ENCODE peak calls at places on chromosomes 12 and 14, in five cellular contexts. Y is cardiac fibroblast, K is lower leg skin, R is K562, M is progenitor cell of endocrine pancreas. L is an unnamed sample.

GRCh38 chr12:132444957-132445883 is 44.7 kb upstream of the FBRSL1 start:
- DNase-seq in Y (no peak), K (no peak), R (no peak), M (no peak), L (no peak)

GRCh38 chr14:57617510-57617909 is 123.9 kb upstream of the CCDC198 start:
- DNase-seq in Y (no peak), K (no peak), R (no peak), M (no peak), L (no peak)

GRCh38 chr14:85088231-85088630 is 441.7 kb upstream of the FLRT2 start:
- DNase-seq in Y (no peak), K (no peak), R (no peak), M (no peak), L (no peak)

GRCh38 chr12:16828891-16829290 is 222.9 kb upstream of the LMO3 start:
- DNase-seq in Y (no peak), K (no peak), R (no peak), M (no peak), L (no peak)

GRCh38 chr12:29769162-29769820 is 14.5 kb downstream of the TMTC1 start:
- DNase-seq in Y (peak), K (no peak), R (no peak), M (no peak), L (no peak)

GRCh38 chr14:95466506-95466905 is 49.9 kb downstream of the SYNE3 start:
- DNase-seq in Y (no peak), K (no peak), R (no peak), M (no peak), L (no peak)

GRCh38 chr12:93750056-93750455 is 72.9 kb downstream of the CRADD start:
- DNase-seq in Y (no peak), K (no peak), R (no peak), M (no peak), L (no peak)

GRCh38 chr12:83040339-83040738 is 353.6 kb downstream of the TMTC2 start:
- DNase-seq in Y (peak), K (no peak), R (no peak), M (no peak), L (no peak)

GRCh38 chr12:26195250-26195640 is at the start of gene SSPN:
- DNase-seq in Y (peak), K (peak), R (no peak), M (peak), L (peak)

GRCh38 chr14:64253672-64254071 is 40.5 kb downstream of the ESR2 start:
- DNase-seq in Y (peak), K (no peak), R (no peak), M (no peak), L (no peak)

GRCh38 chr12:442235-442884 is 17.4 kb upstream of the B4GALNT3 start:
- DNase-seq in Y (peak), K (no peak), R (peak), M (peak), L (no peak)